ENCODE peak calls at places on chromosomes 11 and 22, in eight cellular contexts. D is stomach, K is K562, O is sigmoid colon, M is upper lobe of left lung, Q is suprapubic skin, Z is HepG2, G is SK-N-SH. U is an unnamed sample.

GRCh38 chr22:37358917-37359316 is 68.4 kb downstream of the ELFN2 start:
- DNase-seq in G (no peak), O (no peak), K (no peak), Q (no peak), Z (no peak), M (no peak), D (no peak), U (no peak)

GRCh38 chr22:33013051-33013450 is 45.1 kb downstream of the SYN3 start:
- DNase-seq in D (no peak), Z (peak; percentile 17), K (no peak), Q (no peak), G (no peak), M (no peak), O (no peak), U (no peak)

GRCh38 chr11:103805688-103806009 is 230.8 kb upstream of the DDI1 start:
- DNase-seq in G (no peak), Q (no peak), M (no peak), D (no peak), Z (no peak), K (no peak), O (no peak), U (no peak)

GRCh38 chr11:85042368-85042767 is 584.8 kb downstream of the DLG2 start:
- DNase-seq in K (no peak), D (no peak), Z (no peak), Q (no peak), M (no peak), G (no peak), O (no peak), U (no peak)

GRCh38 chr22:47199261-47199948 is 437.0 kb downstream of the TBC1D22A start:
- DNase-seq in Z (no peak), K (no peak), O (peak; percentile 56), M (peak; percentile 80), G (no peak), D (peak; percentile 21), Q (peak; percentile 67), U (no peak)

GRCh38 chr22:35275580-35275979 is 18.3 kb downstream of the HMGXB4 start:
- DNase-seq in O (no peak), Q (no peak), Z (no peak), G (no peak), K (no peak), D (no peak), M (no peak), U (no peak)

GRCh38 chr22:39405346-39406085 is 5.9 kb downstream of the TAB1 start:
- DNase-seq in Z (no peak), Q (no peak), G (no peak), M (peak; percentile 73), D (no peak), O (no peak), K (no peak), U (no peak)

GRCh38 chr11:28838741-28839140 is 730.6 kb downstream of the METTL15 start:
- DNase-seq in K (no peak), G (no peak), D (no peak), Z (no peak), M (no peak), O (no peak), Q (no peak), U (no peak)

GRCh38 chr11:62140302-62141110 is 16.7 kb downstream of the INCENP start:
- DNase-seq in M (no peak), G (no peak), Q (no peak), D (peak; percentile 11), O (no peak), Z (no peak), K (no peak), U (no peak)

GRCh38 chr11:85182437-85183109 is 444.6 kb downstream of the DLG2 start:
- DNase-seq in D (no peak), Q (no peak), O (no peak), K (peak; percentile 8), Z (peak; percentile 21), M (no peak), G (peak; percentile 24), U (no peak)

GRCh38 chr22:48197189-48197690 is 1434.8 kb downstream of the TBC1D22A start:
- DNase-seq in M (no peak), D (no peak), Z (no peak), K (no peak), G (no peak), O (no peak), Q (no peak), U (no peak)

GRCh38 chr11:68267881-68268240 is 3.9 kb downstream of the C11orf24 start:
- DNase-seq in O (no peak), K (no peak), M (no peak), D (no peak), G (no peak), Q (no peak), Z (no peak), U (no peak)

GRCh38 chr11:3126901-3127691 is 38.0 kb downstream of the OSBPL5 start:
- DNase-seq in K (no peak), O (peak; percentile 73), Z (no peak), M (peak; percentile 66), G (no peak), Q (peak; percentile 78), D (no peak), U (no peak)

GRCh38 chr11:86148339-86148738 is 79.5 kb upstream of the PICALM start:
- DNase-seq in Q (no peak), Z (no peak), K (no peak), G (no peak), D (no peak), O (no peak), M (no peak), U (no peak)

GRCh38 chr11:7965386-7965785 is at the start of gene NLRP10:
- DNase-seq in O (no peak), G (no peak), Z (no peak), D (no peak), Q (no peak), M (no peak), K (no peak), U (no peak)

DNA sequence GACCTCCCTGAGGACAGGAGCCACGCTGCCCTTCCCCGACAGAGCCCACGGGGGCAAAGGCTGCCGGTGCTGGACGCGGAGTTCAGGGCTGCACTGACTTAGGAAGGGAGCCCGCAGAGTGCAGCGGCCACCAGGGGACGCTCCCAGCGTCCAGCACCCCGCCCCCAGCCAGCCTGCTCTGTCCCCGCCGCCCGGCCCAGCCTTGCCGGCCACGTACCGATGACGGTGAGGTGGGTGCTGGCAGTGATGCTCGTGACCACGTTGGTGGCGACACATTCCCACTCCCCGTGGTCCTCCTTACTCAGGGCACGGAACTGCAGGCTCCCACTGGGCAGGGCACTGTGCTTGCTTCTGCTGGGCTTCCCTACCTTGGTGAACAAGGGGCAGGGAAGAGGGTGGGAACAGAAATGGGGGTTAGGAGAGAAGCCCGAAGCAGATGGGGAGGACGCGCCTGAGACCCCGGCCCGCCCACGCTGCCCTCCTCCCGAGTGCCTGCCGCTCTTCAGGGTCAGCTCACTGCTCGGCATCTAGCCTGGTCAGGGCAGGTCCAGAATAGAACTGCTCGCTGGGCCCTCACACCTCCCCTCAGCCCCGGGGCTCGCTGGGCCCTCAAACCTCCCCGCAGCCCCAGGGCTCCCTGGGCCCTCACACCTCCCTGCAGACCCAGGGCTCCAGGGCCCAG is 25.9 kb downstream of the IGSF9B start:
- DNase-seq in K (peak; percentile 77), M (peak; percentile 82), O (no peak), D (no peak), Z (peak; percentile 12), Q (no peak), G (no peak), U (no peak)
- TF ChIP-seq CTCF in K (peak; percentile 58), M (no peak), O (peak; percentile 54), D (no peak), Z (peak; percentile 78), Q (no peak), G (no peak), U (peak; percentile 36)

DNA sequence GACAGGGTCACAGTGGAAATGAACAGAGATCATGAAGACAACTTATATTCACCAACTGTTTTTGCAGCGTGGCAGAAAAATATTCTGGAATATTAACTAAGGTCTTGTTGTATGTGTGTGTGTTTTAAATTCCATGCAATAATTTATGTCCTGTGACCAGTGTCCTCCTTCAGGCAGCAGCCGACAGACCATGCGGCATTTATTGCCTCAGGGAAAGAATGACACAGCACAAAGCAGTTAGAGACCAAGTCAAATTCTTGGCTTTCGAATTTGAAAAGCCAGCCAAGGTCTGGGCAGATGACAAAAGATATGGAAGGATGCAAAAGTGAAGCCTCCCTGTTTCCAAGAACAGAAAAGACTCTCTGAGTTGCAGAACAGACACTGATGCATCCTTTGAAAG is 120.0 kb downstream of the MIAT start:
- DNase-seq in Z (no peak), M (no peak), D (no peak), G (no peak), O (no peak), Q (no peak), K (no peak), U (no peak)
- TF ChIP-seq POLR2AphosphoS5 in Z (no peak), M (no peak), D (no peak), G (no peak), O (peak; percentile 45), Q (no peak), K (no peak), U (no peak)

DNA sequence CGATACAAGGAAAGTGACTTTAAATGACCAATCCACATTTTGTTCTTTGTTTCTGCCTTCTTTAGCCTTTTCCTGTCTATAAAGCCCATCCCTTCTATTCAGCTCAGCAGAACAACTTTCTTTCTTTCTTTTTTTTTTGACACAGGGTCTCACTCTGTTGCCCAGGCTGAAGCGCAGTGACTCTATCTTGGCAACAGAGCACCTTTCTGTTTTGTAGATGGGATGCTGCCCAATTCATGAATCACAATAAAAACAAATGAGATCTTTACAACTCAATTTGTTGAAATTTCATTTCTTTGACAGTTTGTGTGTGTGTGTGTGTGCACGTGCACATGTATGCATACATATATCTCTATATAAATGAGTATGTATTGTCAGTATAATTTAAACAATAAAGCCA is 25.5 kb downstream of the TSPAN18 start:
- DNase-seq in M (no peak), K (no peak), O (no peak), Z (no peak), D (no peak), G (no peak), Q (no peak), U (no peak)
- TF ChIP-seq EP300 in M (no peak), K (no peak), O (no peak), Z (no peak), D (no peak), G (no peak), Q (no peak), U (no peak)

GRCh38 chr22:42072606-42073330 is 1.3 kb upstream of the PHETA2 start:
- DNase-seq in D (no peak), G (no peak), M (no peak), O (no peak), Q (peak; percentile 60), K (no peak), Z (no peak), U (no peak)
- TF ChIP-seq CTCF in D (no peak), G (no peak), M (no peak), O (no peak), Q (no peak), K (peak; percentile 30), Z (peak; percentile 24), U (no peak)